ENCODE peak calls at places on chromosomes 12 and 14, in nine cellular contexts. G is CD8-positive, alpha-beta T cell; V is NCI-H1092; Y is fibroblast of lung; P is mucosa of gallbladder; J is HAP-1; F is activated naive CD8-positive, alpha-beta T cell treated with anti-CD3 and anti-CD28 coated beads, Interleukin-2, amount 50 U/mL, for 24 hours; M is stimulated activated CD4-positive, alpha-beta T cell treated with anti-CD3 and anti-CD28 coated beads, Interleukin-2, amount 100 ng/mL, for 48 hours; O is WTC11. X is an unnamed sample.

GRCh38 chr12:10645910-10646309 is 27.9 kb downstream of the STYK1 start:
- DNase-seq in J (no peak), G (no peak), Y (no peak), F (no peak), O (no peak), P (no peak), M (no peak), V (no peak), X (no peak)

GRCh38 chr14:65100905-65101541 is 1.3 kb downstream of the MAX start:
- DNase-seq in J (peak; percentile 62), P (no peak), G (no peak), O (no peak), V (no peak), F (no peak), Y (peak; percentile 9), M (no peak), X (no peak)

GRCh38 chr12:51028811-51029146 is 2.6 kb upstream of the SLC11A2 start:
- DNase-seq in M (no peak), J (peak; percentile 44), Y (no peak), G (no peak), P (no peak), F (no peak), O (no peak), V (no peak), X (no peak)

GRCh38 chr14:39145266-39145966 is 24.7 kb downstream of the TRAPPC6B start:
- DNase-seq in G (no peak), Y (no peak), O (no peak), M (no peak), P (no peak), J (no peak), F (no peak), V (no peak), X (no peak)

GRCh38 chr12:91613223-91613779 is 430.7 kb upstream of the DCN start:
- DNase-seq in Y (no peak), O (no peak), V (no peak), P (no peak), F (no peak), J (no peak), G (no peak), M (no peak), X (no peak)

GRCh38 chr12:112409064-112409905 is at the start of gene RPL6:
- DNase-seq in F (peak; percentile 74), G (peak; percentile 87), O (peak; percentile 66), P (peak; percentile 90), V (peak; percentile 89), J (peak; percentile 93), Y (peak; percentile 96), M (peak; percentile 64), X (peak; percentile 73)

GRCh38 chr12:59077153-59077930 is 157.0 kb upstream of the LRIG3 start:
- DNase-seq in Y (peak; percentile 42), M (no peak), V (no peak), G (no peak), J (no peak), P (no peak), O (no peak), F (no peak), X (peak; percentile 29)

GRCh38 chr12:98334768-98335167 is 180.6 kb upstream of the TMPO start:
- DNase-seq in G (no peak), J (no peak), V (no peak), Y (no peak), P (no peak), F (no peak), O (no peak), M (no peak), X (no peak)

GRCh38 chr12:115771065-115771464 is 506.4 kb downstream of the MED13L start:
- DNase-seq in P (no peak), O (no peak), F (no peak), V (no peak), Y (peak; percentile 20), J (no peak), M (no peak), G (no peak), X (no peak)

GRCh38 chr12:21604245-21605101 is at the start of gene GYS2:
- DNase-seq in P (no peak), V (no peak), Y (no peak), M (no peak), G (no peak), J (no peak), F (no peak), O (no peak), X (no peak)

X was measured in skeletal muscle cell.